ENCODE peak calls at places on chromosome X, in nine cellular contexts. One of them, this sample, is unnamed.

GRCh38 chrX:39950035-39950688 is 147.6 kb downstream of the BCOR start:
- DNase-seq in stomach: no peak
- DNase-seq in AG04449: no peak
- DNase-seq in psoas muscle: no peak
- DNase-seq in CD8-positive, alpha-beta T cell: no peak
- DNase-seq in GM20000: no peak
- DNase-seq in cardiac fibroblast: no peak
- DNase-seq in kidney epithelial cell: no peak
- DNase-seq in colonic mucosa: no peak
- DNase-seq in this sample: no peak

GRCh38 chrX:30865020-30865419 is 24.0 kb downstream of the TAB3 start:
- DNase-seq in stomach: no peak
- DNase-seq in AG04449: no peak
- DNase-seq in psoas muscle: no peak
- DNase-seq in CD8-positive, alpha-beta T cell: no peak
- DNase-seq in GM20000: peak; percentile 3
- DNase-seq in cardiac fibroblast: peak; percentile 3
- DNase-seq in kidney epithelial cell: no peak
- DNase-seq in colonic mucosa: no peak
- DNase-seq in this sample: no peak

GRCh38 chrX:31021537-31021936 is 50.3 kb downstream of the FTHL17 start:
- DNase-seq in stomach: no peak
- DNase-seq in AG04449: no peak
- DNase-seq in psoas muscle: no peak
- DNase-seq in CD8-positive, alpha-beta T cell: no peak
- DNase-seq in GM20000: no peak
- DNase-seq in cardiac fibroblast: peak; percentile 66
- DNase-seq in kidney epithelial cell: no peak
- DNase-seq in colonic mucosa: no peak
- DNase-seq in this sample: no peak

GRCh38 chrX:68710870-68711576 is 63.6 kb downstream of the STARD8 start:
- DNase-seq in stomach: peak; percentile 52
- DNase-seq in AG04449: no peak
- DNase-seq in psoas muscle: peak; percentile 61
- DNase-seq in CD8-positive, alpha-beta T cell: no peak
- DNase-seq in GM20000: peak; percentile 56
- DNase-seq in cardiac fibroblast: peak; percentile 64
- DNase-seq in kidney epithelial cell: no peak
- DNase-seq in colonic mucosa: no peak
- DNase-seq in this sample: no peak

GRCh38 chrX:154050113-154050495 is 30.4 kb upstream of the IRAK1 start:
- DNase-seq in stomach: no peak
- DNase-seq in AG04449: no peak
- DNase-seq in psoas muscle: no peak
- DNase-seq in CD8-positive, alpha-beta T cell: no peak
- DNase-seq in GM20000: no peak
- DNase-seq in cardiac fibroblast: no peak
- DNase-seq in kidney epithelial cell: no peak
- DNase-seq in colonic mucosa: no peak
- DNase-seq in this sample: no peak

GRCh38 chrX:41909068-41909467 is 14.3 kb downstream of the CASK start:
- DNase-seq in stomach: no peak
- DNase-seq in AG04449: no peak
- DNase-seq in psoas muscle: no peak
- DNase-seq in CD8-positive, alpha-beta T cell: no peak
- DNase-seq in GM20000: no peak
- DNase-seq in cardiac fibroblast: no peak
- DNase-seq in kidney epithelial cell: no peak
- DNase-seq in colonic mucosa: no peak
- DNase-seq in this sample: no peak

GRCh38 chrX:9988762-9989161 is 21.6 kb downstream of the CLDN34 start:
- DNase-seq in stomach: no peak
- DNase-seq in AG04449: no peak
- DNase-seq in psoas muscle: no peak
- DNase-seq in CD8-positive, alpha-beta T cell: no peak
- DNase-seq in GM20000: no peak
- DNase-seq in cardiac fibroblast: peak; percentile 31
- DNase-seq in kidney epithelial cell: no peak
- DNase-seq in colonic mucosa: no peak
- DNase-seq in this sample: no peak

GRCh38 chrX:397575-397974 is 10.9 kb upstream of the PPP2R3B start:
- DNase-seq in stomach: no peak
- DNase-seq in AG04449: no peak
- DNase-seq in psoas muscle: peak; percentile 64
- DNase-seq in CD8-positive, alpha-beta T cell: no peak
- DNase-seq in GM20000: no peak
- DNase-seq in cardiac fibroblast: peak; percentile 84
- DNase-seq in kidney epithelial cell: no peak
- DNase-seq in colonic mucosa: no peak
- DNase-seq in this sample: no peak

GRCh38 chrX:12327836-12328235 is 189.6 kb downstream of the FRMPD4 start:
- DNase-seq in stomach: no peak
- DNase-seq in AG04449: no peak
- DNase-seq in psoas muscle: no peak
- DNase-seq in CD8-positive, alpha-beta T cell: no peak
- DNase-seq in GM20000: no peak
- DNase-seq in cardiac fibroblast: no peak
- DNase-seq in kidney epithelial cell: no peak
- DNase-seq in colonic mucosa: no peak
- DNase-seq in this sample: no peak

GRCh38 chrX:108270280-108270679 is 167.9 kb downstream of the COL4A6 start:
- DNase-seq in stomach: no peak
- DNase-seq in AG04449: no peak
- DNase-seq in psoas muscle: no peak
- DNase-seq in CD8-positive, alpha-beta T cell: no peak
- DNase-seq in GM20000: no peak
- DNase-seq in cardiac fibroblast: no peak
- DNase-seq in kidney epithelial cell: no peak
- DNase-seq in colonic mucosa: no peak
- DNase-seq in this sample: no peak

GRCh38 chrX:135295238-135295943 is 13.9 kb upstream of the ETDC start:
- DNase-seq in stomach: no peak
- DNase-seq in AG04449: no peak
- DNase-seq in psoas muscle: peak; percentile 52
- DNase-seq in CD8-positive, alpha-beta T cell: peak; percentile 18
- DNase-seq in GM20000: peak; percentile 53
- DNase-seq in cardiac fibroblast: peak; percentile 38
- DNase-seq in kidney epithelial cell: peak; percentile 1
- DNase-seq in colonic mucosa: peak; percentile 22
- DNase-seq in this sample: peak; percentile 19

GRCh38 chrX:40734956-40735317 is 405 bp downstream of the MED14 start:
- DNase-seq in stomach: no peak
- DNase-seq in AG04449: no peak
- DNase-seq in psoas muscle: no peak
- DNase-seq in CD8-positive, alpha-beta T cell: peak; percentile 3
- DNase-seq in GM20000: no peak
- DNase-seq in cardiac fibroblast: peak; percentile 31
- DNase-seq in kidney epithelial cell: no peak
- DNase-seq in colonic mucosa: peak; percentile 35
- DNase-seq in this sample: peak; percentile 37

GRCh38 chrX:10634681-10635161 is 14.3 kb upstream of the MID1 start:
- DNase-seq in stomach: no peak
- DNase-seq in AG04449: no peak
- DNase-seq in psoas muscle: no peak
- DNase-seq in CD8-positive, alpha-beta T cell: no peak
- DNase-seq in GM20000: no peak
- DNase-seq in cardiac fibroblast: peak; percentile 57
- DNase-seq in kidney epithelial cell: peak; percentile 78
- DNase-seq in colonic mucosa: no peak
- DNase-seq in this sample: no peak

GRCh38 chrX:28303486-28303885 is 283.8 kb upstream of the IL1RAPL1 start:
- DNase-seq in stomach: no peak
- DNase-seq in AG04449: no peak
- DNase-seq in psoas muscle: no peak
- DNase-seq in CD8-positive, alpha-beta T cell: no peak
- DNase-seq in GM20000: no peak
- DNase-seq in cardiac fibroblast: no peak
- DNase-seq in kidney epithelial cell: no peak
- DNase-seq in colonic mucosa: no peak
- DNase-seq in this sample: no peak

GRCh38 chrX:25534096-25534495 is 518.3 kb upstream of the ARX start:
- DNase-seq in stomach: no peak
- DNase-seq in AG04449: no peak
- DNase-seq in psoas muscle: no peak
- DNase-seq in CD8-positive, alpha-beta T cell: no peak
- DNase-seq in GM20000: no peak
- DNase-seq in cardiac fibroblast: no peak
- DNase-seq in kidney epithelial cell: no peak
- DNase-seq in colonic mucosa: no peak
- DNase-seq in this sample: no peak

GRCh38 chrX:99095965-99096364 is 1314.1 kb downstream of the PCDH19 start:
- DNase-seq in stomach: no peak
- DNase-seq in AG04449: no peak
- DNase-seq in psoas muscle: no peak
- DNase-seq in CD8-positive, alpha-beta T cell: no peak
- DNase-seq in GM20000: no peak
- DNase-seq in cardiac fibroblast: no peak
- DNase-seq in kidney epithelial cell: no peak
- DNase-seq in colonic mucosa: no peak
- DNase-seq in this sample: no peak

GRCh38 chrX:99091459-99091858 is 1318.6 kb downstream of the PCDH19 start:
- DNase-seq in stomach: no peak
- DNase-seq in AG04449: no peak
- DNase-seq in psoas muscle: no peak
- DNase-seq in CD8-positive, alpha-beta T cell: no peak
- DNase-seq in GM20000: no peak
- DNase-seq in cardiac fibroblast: no peak
- DNase-seq in kidney epithelial cell: no peak
- DNase-seq in colonic mucosa: no peak
- DNase-seq in this sample: no peak
- TF ChIP-seq CTCF in stomach: no peak
- TF ChIP-seq CTCF in AG04449: no peak
- TF ChIP-seq CTCF in psoas muscle: no peak
- TF ChIP-seq CTCF in CD8-positive, alpha-beta T cell: no peak
- TF ChIP-seq CTCF in GM20000: no peak
- TF ChIP-seq CTCF in cardiac fibroblast: no peak
- TF ChIP-seq CTCF in kidney epithelial cell: no peak
- TF ChIP-seq CTCF in colonic mucosa: no peak
- TF ChIP-seq CTCF in this sample: no peak

DNA sequence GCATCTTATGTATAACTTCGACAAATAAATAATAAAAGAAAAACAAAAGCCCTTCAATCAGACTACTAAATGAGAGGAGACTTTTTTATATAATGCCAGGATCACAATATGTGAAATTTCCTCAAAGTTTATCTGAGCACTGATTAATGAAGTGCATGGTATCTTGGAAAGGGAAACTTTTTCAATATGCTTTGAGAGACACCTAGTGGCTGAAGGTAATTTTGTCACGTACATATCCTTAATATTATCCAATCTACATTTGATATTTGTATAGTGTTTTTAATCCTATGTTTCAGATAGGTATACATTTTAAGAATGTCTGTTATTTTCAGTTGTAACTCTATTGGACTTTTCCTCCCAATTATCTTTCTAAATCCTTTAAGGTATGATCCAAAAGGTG is 146.8 kb downstream of the KLHL4 start:
- DNase-seq in stomach: no peak
- DNase-seq in AG04449: no peak
- DNase-seq in psoas muscle: no peak
- DNase-seq in CD8-positive, alpha-beta T cell: no peak
- DNase-seq in GM20000: no peak
- DNase-seq in cardiac fibroblast: peak; percentile 60
- DNase-seq in kidney epithelial cell: no peak
- DNase-seq in colonic mucosa: no peak
- DNase-seq in this sample: no peak
- TF ChIP-seq CTCF in stomach: peak; percentile 34
- TF ChIP-seq CTCF in AG04449: no peak
- TF ChIP-seq CTCF in psoas muscle: peak; percentile 50
- TF ChIP-seq CTCF in CD8-positive, alpha-beta T cell: no peak
- TF ChIP-seq CTCF in GM20000: no peak
- TF ChIP-seq CTCF in cardiac fibroblast: no peak
- TF ChIP-seq CTCF in kidney epithelial cell: peak; percentile 50
- TF ChIP-seq CTCF in colonic mucosa: peak; percentile 26
- TF ChIP-seq CTCF in this sample: no peak

GRCh38 chrX:100662153-100662552 is 18.2 kb downstream of the SRPX2 start:
- DNase-seq in stomach: no peak
- DNase-seq in AG04449: no peak
- DNase-seq in psoas muscle: no peak
- DNase-seq in CD8-positive, alpha-beta T cell: no peak
- DNase-seq in GM20000: no peak
- DNase-seq in cardiac fibroblast: no peak
- DNase-seq in kidney epithelial cell: no peak
- DNase-seq in colonic mucosa: no peak
- DNase-seq in this sample: no peak

GRCh38 chrX:100662791-100663190 is 18.8 kb downstream of the SRPX2 start:
- DNase-seq in stomach: no peak
- DNase-seq in AG04449: no peak
- DNase-seq in psoas muscle: no peak
- DNase-seq in CD8-positive, alpha-beta T cell: no peak
- DNase-seq in GM20000: no peak
- DNase-seq in cardiac fibroblast: peak; percentile 78
- DNase-seq in kidney epithelial cell: no peak
- DNase-seq in colonic mucosa: no peak
- DNase-seq in this sample: no peak

GRCh38 chrX:100658936-100659335 is 14.9 kb downstream of the SRPX2 start:
- DNase-seq in stomach: no peak
- DNase-seq in AG04449: no peak
- DNase-seq in psoas muscle: no peak
- DNase-seq in CD8-positive, alpha-beta T cell: no peak
- DNase-seq in GM20000: no peak
- DNase-seq in cardiac fibroblast: no peak
- DNase-seq in kidney epithelial cell: no peak
- DNase-seq in colonic mucosa: peak; percentile 50
- DNase-seq in this sample: no peak

GRCh38 chrX:100663651-100664050 is 19.7 kb downstream of the SRPX2 start:
- DNase-seq in stomach: no peak
- DNase-seq in AG04449: no peak
- DNase-seq in psoas muscle: no peak
- DNase-seq in CD8-positive, alpha-beta T cell: no peak
- DNase-seq in GM20000: no peak
- DNase-seq in cardiac fibroblast: no peak
- DNase-seq in kidney epithelial cell: no peak
- DNase-seq in colonic mucosa: no peak
- DNase-seq in this sample: no peak

GRCh38 chrX:100659431-100660137 is 15.6 kb downstream of the SRPX2 start:
- DNase-seq in stomach: no peak
- DNase-seq in AG04449: no peak
- DNase-seq in psoas muscle: no peak
- DNase-seq in CD8-positive, alpha-beta T cell: no peak
- DNase-seq in GM20000: no peak
- DNase-seq in cardiac fibroblast: no peak
- DNase-seq in kidney epithelial cell: no peak
- DNase-seq in colonic mucosa: peak; percentile 54
- DNase-seq in this sample: peak; percentile 28
- TF ChIP-seq CTCF in stomach: no peak
- TF ChIP-seq CTCF in AG04449: no peak
- TF ChIP-seq CTCF in psoas muscle: no peak
- TF ChIP-seq CTCF in CD8-positive, alpha-beta T cell: no peak
- TF ChIP-seq CTCF in GM20000: no peak
- TF ChIP-seq CTCF in cardiac fibroblast: no peak
- TF ChIP-seq CTCF in kidney epithelial cell: no peak
- TF ChIP-seq CTCF in colonic mucosa: no peak
- TF ChIP-seq CTCF in this sample: no peak

DNA sequence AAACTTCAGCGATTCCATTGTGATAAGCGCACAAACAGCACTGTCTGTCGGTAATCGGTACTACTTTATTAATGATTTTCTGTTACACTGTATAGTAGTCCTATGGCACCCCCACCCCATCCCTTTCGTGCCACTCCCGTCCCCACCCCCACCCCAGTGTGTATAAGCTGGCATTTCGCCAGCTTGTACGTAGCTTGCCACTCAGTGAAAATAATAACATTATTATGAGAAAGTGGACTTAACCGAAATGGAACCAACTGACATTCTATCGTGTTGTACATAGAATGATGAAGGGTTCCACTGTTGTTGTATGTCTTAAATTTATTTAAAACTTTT is 4.8 kb downstream of the MID1IP1 start:
- DNase-seq in stomach: no peak
- DNase-seq in AG04449: no peak
- DNase-seq in psoas muscle: no peak
- DNase-seq in CD8-positive, alpha-beta T cell: no peak
- DNase-seq in GM20000: no peak
- DNase-seq in cardiac fibroblast: no peak
- DNase-seq in kidney epithelial cell: no peak
- DNase-seq in colonic mucosa: no peak
- DNase-seq in this sample: no peak
- TF ChIP-seq CTCF in stomach: no peak
- TF ChIP-seq CTCF in AG04449: no peak
- TF ChIP-seq CTCF in psoas muscle: no peak
- TF ChIP-seq CTCF in CD8-positive, alpha-beta T cell: no peak
- TF ChIP-seq CTCF in GM20000: no peak
- TF ChIP-seq CTCF in cardiac fibroblast: no peak
- TF ChIP-seq CTCF in kidney epithelial cell: no peak
- TF ChIP-seq CTCF in colonic mucosa: no peak
- TF ChIP-seq CTCF in this sample: no peak

This sample was measured in transverse colon.